ENCODE peak calls at places on chromosomes 16 and 17, in seven cellular contexts. One of them, this sample, is unnamed.

GRCh38 chr17:2406271-2406902 is 5.5 kb upstream of the MNT start:
- DNase-seq in tibial artery: peak
- DNase-seq in cardiac fibroblast: peak
- DNase-seq in kidney epithelial cell: no peak
- DNase-seq in foreskin fibroblast: no peak
- DNase-seq in testis: peak
- DNase-seq in sigmoid colon: peak
- DNase-seq in this sample: no peak

GRCh38 chr16:77059441-77059840 is 131.5 kb upstream of the MON1B start:
- DNase-seq in foreskin fibroblast: no peak
- DNase-seq in sigmoid colon: no peak
- DNase-seq in kidney epithelial cell: no peak
- DNase-seq in cardiac fibroblast: no peak
- DNase-seq in tibial artery: no peak
- DNase-seq in testis: no peak
- DNase-seq in this sample: no peak

GRCh38 chr17:63751806-63752205 is 10.2 kb upstream of the STRADA start:
- DNase-seq in kidney epithelial cell: no peak
- DNase-seq in foreskin fibroblast: no peak
- DNase-seq in testis: peak
- DNase-seq in cardiac fibroblast: no peak
- DNase-seq in sigmoid colon: no peak
- DNase-seq in tibial artery: no peak
- DNase-seq in this sample: no peak

GRCh38 chr16:64242510-64242909 is 879.4 kb downstream of the CDH11 start:
- DNase-seq in tibial artery: no peak
- DNase-seq in cardiac fibroblast: no peak
- DNase-seq in sigmoid colon: no peak
- DNase-seq in kidney epithelial cell: no peak
- DNase-seq in foreskin fibroblast: no peak
- DNase-seq in testis: no peak
- DNase-seq in this sample: no peak

GRCh38 chr17:49438885-49439284 is 24.2 kb upstream of the PHB1 start:
- DNase-seq in testis: no peak
- DNase-seq in kidney epithelial cell: no peak
- DNase-seq in sigmoid colon: no peak
- DNase-seq in foreskin fibroblast: no peak
- DNase-seq in cardiac fibroblast: no peak
- DNase-seq in tibial artery: no peak
- DNase-seq in this sample: no peak

GRCh38 chr16:89700100-89700648 is 1.3 kb downstream of the SPATA2L start:
- DNase-seq in cardiac fibroblast: peak
- DNase-seq in kidney epithelial cell: peak
- DNase-seq in tibial artery: peak
- DNase-seq in testis: peak
- DNase-seq in foreskin fibroblast: peak
- DNase-seq in sigmoid colon: peak
- DNase-seq in this sample: peak

GRCh38 chr17:37476431-37477130 is 13.1 kb upstream of the DUSP14 start:
- DNase-seq in tibial artery: no peak
- DNase-seq in foreskin fibroblast: peak
- DNase-seq in sigmoid colon: no peak
- DNase-seq in kidney epithelial cell: no peak
- DNase-seq in testis: no peak
- DNase-seq in cardiac fibroblast: peak
- DNase-seq in this sample: no peak

GRCh38 chr16:4847774-4848587 is 700 bp downstream of the UBN1 start:
- DNase-seq in cardiac fibroblast: peak
- DNase-seq in sigmoid colon: peak
- DNase-seq in tibial artery: peak
- DNase-seq in testis: peak
- DNase-seq in kidney epithelial cell: no peak
- DNase-seq in foreskin fibroblast: peak
- DNase-seq in this sample: peak

GRCh38 chr16:89346869-89347268 is 129.4 kb downstream of the ZNF778 start:
- DNase-seq in kidney epithelial cell: no peak
- DNase-seq in foreskin fibroblast: no peak
- DNase-seq in tibial artery: no peak
- DNase-seq in testis: no peak
- DNase-seq in sigmoid colon: no peak
- DNase-seq in cardiac fibroblast: no peak
- DNase-seq in this sample: no peak

GRCh38 chr17:31266042-31266441 is 31.0 kb downstream of the OMG start:
- DNase-seq in tibial artery: no peak
- DNase-seq in kidney epithelial cell: no peak
- DNase-seq in foreskin fibroblast: peak
- DNase-seq in testis: no peak
- DNase-seq in sigmoid colon: no peak
- DNase-seq in cardiac fibroblast: no peak
- DNase-seq in this sample: no peak

GRCh38 chr16:58661199-58661830 is 23.3 kb downstream of the SLC38A7 start:
- DNase-seq in sigmoid colon: no peak
- DNase-seq in cardiac fibroblast: peak
- DNase-seq in foreskin fibroblast: peak
- DNase-seq in tibial artery: no peak
- DNase-seq in testis: peak
- DNase-seq in kidney epithelial cell: peak
- DNase-seq in this sample: peak

GRCh38 chr17:49723423-49723822 is 15.7 kb upstream of the SLC35B1 start:
- DNase-seq in testis: peak
- DNase-seq in kidney epithelial cell: no peak
- DNase-seq in tibial artery: peak
- DNase-seq in cardiac fibroblast: no peak
- DNase-seq in sigmoid colon: peak
- DNase-seq in foreskin fibroblast: peak
- DNase-seq in this sample: no peak

GRCh38 chr17:8909621-8910292 is 42.3 kb upstream of the PIK3R6 start:
- DNase-seq in tibial artery: no peak
- DNase-seq in kidney epithelial cell: no peak
- DNase-seq in testis: no peak
- DNase-seq in cardiac fibroblast: no peak
- DNase-seq in foreskin fibroblast: no peak
- DNase-seq in sigmoid colon: no peak
- DNase-seq in this sample: no peak

GRCh38 chr16:78437352-78437968 is 338.0 kb downstream of the WWOX start:
- DNase-seq in foreskin fibroblast: peak
- DNase-seq in tibial artery: no peak
- DNase-seq in cardiac fibroblast: peak
- DNase-seq in kidney epithelial cell: no peak
- DNase-seq in sigmoid colon: no peak
- DNase-seq in testis: peak
- DNase-seq in this sample: no peak

GRCh38 chr17:35432176-35433074 is at the start of gene SLFN12:
- DNase-seq in tibial artery: peak
- DNase-seq in testis: peak
- DNase-seq in foreskin fibroblast: peak
- DNase-seq in sigmoid colon: peak
- DNase-seq in cardiac fibroblast: peak
- DNase-seq in kidney epithelial cell: peak
- DNase-seq in this sample: peak

GRCh38 chr16:66717112-66717675 is 20.7 kb upstream of the CMTM4 start:
- DNase-seq in testis: peak
- DNase-seq in sigmoid colon: no peak
- DNase-seq in kidney epithelial cell: no peak
- DNase-seq in cardiac fibroblast: peak
- DNase-seq in tibial artery: no peak
- DNase-seq in foreskin fibroblast: peak
- DNase-seq in this sample: peak

GRCh38 chr16:13961099-13961811 is 41.3 kb downstream of the ERCC4 start:
- DNase-seq in cardiac fibroblast: peak
- DNase-seq in tibial artery: no peak
- DNase-seq in kidney epithelial cell: no peak
- DNase-seq in testis: no peak
- DNase-seq in sigmoid colon: no peak
- DNase-seq in foreskin fibroblast: peak
- DNase-seq in this sample: peak

GRCh38 chr17:6212766-6213165 is 142.6 kb downstream of the WSCD1 start:
- DNase-seq in sigmoid colon: no peak
- DNase-seq in cardiac fibroblast: no peak
- DNase-seq in testis: no peak
- DNase-seq in kidney epithelial cell: no peak
- DNase-seq in tibial artery: no peak
- DNase-seq in foreskin fibroblast: no peak
- DNase-seq in this sample: no peak

GRCh38 chr16:23323224-23324030 is 21.3 kb downstream of the SCNN1B start:
- DNase-seq in sigmoid colon: no peak
- DNase-seq in cardiac fibroblast: no peak
- DNase-seq in foreskin fibroblast: no peak
- DNase-seq in kidney epithelial cell: no peak
- DNase-seq in tibial artery: no peak
- DNase-seq in testis: no peak
- DNase-seq in this sample: no peak

GRCh38 chr17:29283496-29283895 is 10.5 kb downstream of the NUFIP2 start:
- DNase-seq in sigmoid colon: no peak
- DNase-seq in testis: no peak
- DNase-seq in kidney epithelial cell: no peak
- DNase-seq in tibial artery: no peak
- DNase-seq in cardiac fibroblast: peak
- DNase-seq in foreskin fibroblast: peak
- DNase-seq in this sample: no peak
- TF ChIP-seq CTCF in sigmoid colon: no peak
- TF ChIP-seq CTCF in testis: no peak
- TF ChIP-seq CTCF in kidney epithelial cell: no peak
- TF ChIP-seq CTCF in tibial artery: no peak
- TF ChIP-seq CTCF in cardiac fibroblast: no peak
- TF ChIP-seq CTCF in foreskin fibroblast: no peak
- TF ChIP-seq CTCF in this sample: peak

GRCh38 chr16:84728853-84729424 is 29.1 kb downstream of the USP10 start:
- DNase-seq in sigmoid colon: no peak
- DNase-seq in tibial artery: no peak
- DNase-seq in kidney epithelial cell: no peak
- DNase-seq in foreskin fibroblast: no peak
- DNase-seq in cardiac fibroblast: no peak
- DNase-seq in testis: no peak
- DNase-seq in this sample: no peak
- H3K4me3 ChIP-seq in sigmoid colon: no peak
- H3K4me3 ChIP-seq in tibial artery: no peak
- H3K4me3 ChIP-seq in kidney epithelial cell: no peak
- H3K4me3 ChIP-seq in foreskin fibroblast: no peak
- H3K4me3 ChIP-seq in cardiac fibroblast: no peak
- H3K4me3 ChIP-seq in testis: no peak
- H3K4me3 ChIP-seq in this sample: no peak

GRCh38 chr16:81558077-81558443 is 113.5 kb downstream of the CMIP start:
- DNase-seq in sigmoid colon: no peak
- DNase-seq in foreskin fibroblast: no peak
- DNase-seq in testis: no peak
- DNase-seq in tibial artery: no peak
- DNase-seq in cardiac fibroblast: no peak
- DNase-seq in kidney epithelial cell: no peak
- DNase-seq in this sample: no peak

GRCh38 chr16:81560979-81561657 is 116.5 kb downstream of the CMIP start:
- DNase-seq in foreskin fibroblast: peak
- DNase-seq in kidney epithelial cell: no peak
- DNase-seq in sigmoid colon: no peak
- DNase-seq in testis: no peak
- DNase-seq in cardiac fibroblast: peak
- DNase-seq in tibial artery: no peak
- DNase-seq in this sample: no peak

GRCh38 chr16:81555660-81556059 is 111.1 kb downstream of the CMIP start:
- DNase-seq in sigmoid colon: no peak
- DNase-seq in cardiac fibroblast: no peak
- DNase-seq in tibial artery: no peak
- DNase-seq in foreskin fibroblast: no peak
- DNase-seq in testis: no peak
- DNase-seq in kidney epithelial cell: no peak
- DNase-seq in this sample: no peak

GRCh38 chr16:81556715-81557284 is 112.2 kb downstream of the CMIP start:
- DNase-seq in testis: no peak
- DNase-seq in kidney epithelial cell: no peak
- DNase-seq in sigmoid colon: no peak
- DNase-seq in foreskin fibroblast: peak
- DNase-seq in tibial artery: no peak
- DNase-seq in cardiac fibroblast: peak
- DNase-seq in this sample: no peak

DNA sequence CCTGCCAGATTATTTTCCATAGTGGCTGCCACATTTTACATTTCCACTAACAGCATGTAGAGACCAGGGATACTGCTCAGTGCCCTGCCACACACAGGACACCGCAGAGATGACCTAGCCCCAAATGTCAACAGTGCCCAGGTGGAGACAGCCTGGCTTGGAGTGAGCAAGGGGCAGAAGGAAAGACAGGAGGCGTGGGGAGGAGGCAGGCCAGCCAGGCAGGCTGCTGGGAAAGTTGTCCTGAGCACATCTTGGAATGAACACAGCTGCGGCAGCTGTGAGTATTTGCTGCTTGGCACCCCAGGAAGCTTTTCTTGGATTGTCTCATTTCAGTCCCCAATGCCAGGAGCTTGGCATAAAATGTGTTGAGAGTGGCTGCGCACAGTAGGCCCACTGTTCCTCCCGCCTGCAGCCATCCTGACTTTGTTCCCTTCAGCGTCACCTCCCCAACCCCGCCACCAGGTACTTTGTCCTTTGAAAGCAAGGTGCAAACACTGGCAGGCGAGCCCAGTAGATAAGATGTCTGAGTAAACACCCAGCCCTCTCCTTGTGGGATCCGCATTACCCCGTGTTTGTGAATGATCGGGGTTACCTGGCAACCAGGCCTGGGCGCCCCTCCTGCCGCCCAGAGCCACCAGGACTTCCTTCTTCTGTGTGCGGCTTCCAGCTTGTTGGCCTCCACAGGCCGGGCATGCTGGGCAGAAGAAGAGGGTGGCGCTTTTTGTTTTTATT is 114.0 kb downstream of the CMIP start:
- DNase-seq in tibial artery: no peak
- DNase-seq in foreskin fibroblast: no peak
- DNase-seq in cardiac fibroblast: no peak
- DNase-seq in kidney epithelial cell: no peak
- DNase-seq in sigmoid colon: no peak
- DNase-seq in testis: no peak
- DNase-seq in this sample: no peak
- TF ChIP-seq CTCF in tibial artery: no peak
- TF ChIP-seq CTCF in foreskin fibroblast: no peak
- TF ChIP-seq CTCF in cardiac fibroblast: no peak
- TF ChIP-seq CTCF in kidney epithelial cell: no peak
- TF ChIP-seq CTCF in sigmoid colon: no peak
- TF ChIP-seq CTCF in testis: no peak
- TF ChIP-seq CTCF in this sample: no peak

DNA sequence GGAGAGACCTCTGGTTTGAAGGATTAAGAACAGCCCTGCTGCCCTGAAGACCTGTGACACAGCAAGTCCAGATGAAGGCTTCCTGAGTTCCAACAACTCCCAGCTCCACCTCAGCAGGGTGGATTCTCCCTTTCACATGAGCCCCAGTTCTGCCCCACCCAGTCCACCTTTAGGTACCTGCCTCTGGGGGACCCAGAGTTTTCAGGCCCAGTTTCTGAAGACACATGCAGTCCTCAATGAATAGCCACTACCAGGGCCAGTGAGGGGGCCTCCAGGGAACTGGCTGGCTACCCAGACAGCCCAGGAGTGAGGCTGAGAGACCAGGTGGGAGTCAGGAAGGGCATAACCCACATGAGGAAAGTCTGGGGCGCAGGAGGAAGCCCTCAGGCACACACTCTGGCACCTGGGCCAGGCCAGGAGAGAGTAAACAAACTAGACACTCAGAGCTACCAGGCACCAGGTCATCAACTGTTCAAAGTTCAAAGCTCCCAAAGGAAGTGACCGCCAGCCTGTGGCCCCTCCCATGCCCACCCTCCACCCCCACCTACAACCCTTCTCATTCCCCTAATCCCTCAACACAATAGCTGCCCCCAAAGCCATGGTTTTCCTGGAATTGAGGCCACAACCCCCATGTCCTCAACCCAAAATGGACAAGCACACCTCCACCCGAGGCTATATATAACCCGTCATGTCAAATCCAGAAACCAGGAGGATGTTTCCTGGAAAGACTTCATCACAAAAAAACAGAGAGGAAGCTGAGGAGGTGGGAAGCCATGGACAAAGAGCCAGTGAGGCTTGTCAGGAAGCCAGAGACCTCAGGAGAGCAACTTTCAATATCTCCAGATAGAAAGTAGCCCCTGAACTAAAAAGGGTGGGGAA is 2.1 kb downstream of the MYO18A start:
- DNase-seq in cardiac fibroblast: no peak
- DNase-seq in tibial artery: no peak
- DNase-seq in testis: no peak
- DNase-seq in sigmoid colon: no peak
- DNase-seq in kidney epithelial cell: no peak
- DNase-seq in foreskin fibroblast: no peak
- DNase-seq in this sample: no peak
- H3K4me3 ChIP-seq in cardiac fibroblast: no peak
- H3K4me3 ChIP-seq in tibial artery: no peak
- H3K4me3 ChIP-seq in testis: no peak
- H3K4me3 ChIP-seq in sigmoid colon: no peak
- H3K4me3 ChIP-seq in kidney epithelial cell: no peak
- H3K4me3 ChIP-seq in foreskin fibroblast: peak
- H3K4me3 ChIP-seq in this sample: peak